ENCODE peak calls at places on chromosomes 12 and 14, in four cellular contexts. D is GM12878, S is HepG2, Y is SK-N-SH. O is an unnamed sample.

GRCh38 chr12:123705935-123706334 is 6.2 kb upstream of the ATP6V0A2 start:
- DNase-seq in D (no peak), S (peak), Y (peak), O (peak)

GRCh38 chr12:50224026-50224692 is 57.0 kb upstream of the CERS5 start:
- DNase-seq in D (no peak), S (peak), Y (no peak), O (no peak)

GRCh38 chr12:47834199-47835016 is 14.7 kb upstream of the HDAC7 start:
- DNase-seq in D (no peak), S (no peak), Y (no peak), O (peak)

GRCh38 chr14:57656853-57657252 is 163.2 kb upstream of the CCDC198 start:
- DNase-seq in D (no peak), S (no peak), Y (no peak), O (no peak)

GRCh38 chr14:102221026-102221425 is 81.3 kb downstream of the WDR20 start:
- DNase-seq in D (no peak), S (no peak), Y (no peak), O (no peak)

GRCh38 chr14:27608377-27608776 is 1010.5 kb upstream of the NOVA1 start:
- DNase-seq in D (no peak), S (no peak), Y (no peak), O (no peak)

GRCh38 chr14:63174760-63175191 is 29.5 kb upstream of the RHOJ start:
- DNase-seq in D (no peak), S (peak), Y (peak), O (peak)

GRCh38 chr12:88501976-88502938 is 78.0 kb downstream of the KITLG start:
- DNase-seq in D (no peak), S (no peak), Y (no peak), O (no peak)

GRCh38 chr12:130506844-130507243 is 169.2 kb downstream of the PIWIL1 start:
- DNase-seq in D (no peak), S (no peak), Y (no peak), O (peak)

GRCh38 chr14:94328196-94328595 is 5.1 kb upstream of the SERPINA6 start:
- DNase-seq in D (no peak), S (no peak), Y (no peak), O (no peak)

GRCh38 chr14:99174081-99174851 is 97.7 kb downstream of the BCL11B start:
- DNase-seq in D (no peak), S (no peak), Y (no peak), O (no peak)

GRCh38 chr12:79549531-79550271 is 141.1 kb downstream of the PAWR start:
- DNase-seq in D (no peak), S (peak), Y (no peak), O (no peak)

GRCh38 chr14:95727084-95727700 is 13.3 kb upstream of the TCL1A start:
- DNase-seq in D (no peak), S (no peak), Y (no peak), O (no peak)

GRCh38 chr14:104624939-104625338 is 20.4 kb upstream of the TMEM179 start:
- DNase-seq in D (no peak), S (no peak), Y (no peak), O (no peak)

GRCh38 chr14:36173161-36173560 is 3.4 kb downstream of the PTCSC3 start:
- DNase-seq in D (no peak), S (no peak), Y (no peak), O (no peak)

GRCh38 chr14:74302634-74303569 is at the start of gene ABCD4:
- DNase-seq in D (peak), S (peak), Y (peak), O (peak)

GRCh38 chr14:35408026-35408425 is 3.5 kb upstream of the NFKBIA start:
- DNase-seq in D (no peak), S (no peak), Y (no peak), O (no peak)

GRCh38 chr12:113955109-113955970 is 10.8 kb downstream of the RBM19 start:
- DNase-seq in D (no peak), S (peak), Y (peak), O (peak)

GRCh38 chr14:22159049-22159448 is 430.0 kb downstream of the DAD1 start:
- DNase-seq in D (no peak), S (no peak), Y (no peak), O (no peak)

GRCh38 chr12:121812320-121812871 is 8.6 kb downstream of the SETD1B start:
- DNase-seq in D (no peak), S (no peak), Y (peak), O (peak)

GRCh38 chr14:87131879-87132278 is 861.1 kb downstream of the GALC start:
- DNase-seq in D (no peak), S (no peak), Y (no peak), O (no peak)

GRCh38 chr12:4148418-4149056 is 125.0 kb upstream of the CCND2 start:
- DNase-seq in D (peak), S (no peak), Y (no peak), O (no peak)

GRCh38 chr14:94423465-94424056 is 29.0 kb downstream of the SERPINA11 start:
- DNase-seq in D (peak), S (peak), Y (peak), O (peak)

GRCh38 chr12:79634957-79635471 is 55.8 kb downstream of the PAWR start:
- DNase-seq in D (no peak), S (no peak), Y (no peak), O (no peak)

GRCh38 chr14:57870686-57871457 is 5.0 kb upstream of the SLC35F4 start:
- DNase-seq in D (no peak), S (no peak), Y (no peak), O (no peak)

GRCh38 chr14:38255673-38256357 is at the start of gene CLEC14A:
- DNase-seq in D (no peak), S (no peak), Y (no peak), O (no peak)

DNA sequence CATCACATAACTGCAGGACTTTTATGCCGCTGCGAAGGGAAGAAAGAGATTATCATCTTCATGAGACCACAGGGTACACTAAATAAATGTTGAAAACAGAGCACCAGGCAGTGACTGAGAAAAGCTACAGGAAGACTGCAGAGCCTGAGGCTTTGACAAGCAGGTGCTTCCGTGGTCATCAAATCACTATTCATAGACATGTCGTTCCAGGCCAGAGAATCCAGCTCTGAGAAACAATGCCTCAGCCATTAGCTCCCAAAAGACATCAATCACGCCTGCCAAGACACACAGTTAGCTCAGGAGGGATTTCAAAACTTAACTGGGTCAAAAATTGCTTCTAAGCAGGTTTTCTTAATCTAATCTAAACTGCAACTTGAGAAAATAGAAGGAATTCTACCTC is 47.2 kb upstream of the GARIN6 start:
- DNase-seq in D (peak), S (no peak), Y (no peak), O (no peak)
- TF ChIP-seq NFIC in D (peak), S (no peak), Y (no peak), O (no peak)

GRCh38 chr12:132056959-132057358 is 87.2 kb downstream of the DDX51 start:
- DNase-seq in D (no peak), S (no peak), Y (no peak), O (no peak)

GRCh38 chr12:132057691-132058090 is 86.4 kb downstream of the DDX51 start:
- DNase-seq in D (no peak), S (no peak), Y (no peak), O (no peak)

GRCh38 chr12:132055535-132056096 is 88.5 kb downstream of the DDX51 start:
- DNase-seq in D (no peak), S (no peak), Y (no peak), O (no peak)

GRCh38 chr12:132054983-132055382 is 89.1 kb downstream of the DDX51 start:
- DNase-seq in D (no peak), S (no peak), Y (no peak), O (no peak)

GRCh38 chr12:132056320-132056719 is 87.8 kb downstream of the DDX51 start:
- DNase-seq in D (no peak), S (no peak), Y (no peak), O (no peak)
- TF ChIP-seq NFIC in D (no peak), S (no peak), Y (no peak), O (no peak)

DNA sequence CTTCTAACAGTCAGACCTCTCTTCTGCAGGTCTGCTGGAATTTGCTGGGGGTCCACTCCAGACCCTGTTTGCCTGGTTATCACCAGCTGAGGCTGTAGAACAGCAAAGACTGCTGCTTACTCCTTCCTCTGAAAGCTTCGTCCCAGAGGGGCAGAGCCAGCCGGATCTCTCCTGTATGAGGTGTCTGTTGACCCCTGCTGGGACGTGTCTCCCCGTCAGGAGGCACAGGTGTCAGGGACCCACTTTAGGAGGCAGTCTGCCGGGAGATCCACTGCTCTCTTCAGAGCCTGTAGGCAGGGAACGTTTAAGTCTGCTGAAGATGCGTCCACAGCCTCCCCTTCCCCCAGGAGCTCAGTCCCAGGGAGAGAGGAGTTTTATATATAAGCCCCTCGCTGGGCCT is 125.1 kb downstream of the SOX5 start:
- DNase-seq in D (no peak), S (no peak), Y (no peak), O (no peak)
- TF ChIP-seq NFIC in D (no peak), S (no peak), Y (no peak), O (no peak)

GRCh38 chr12:77594386-77594785 is 236.3 kb upstream of the NAV3 start:
- DNase-seq in D (no peak), S (no peak), Y (no peak), O (no peak)
- TF ChIP-seq NFIC in D (no peak), S (no peak), Y (peak), O (no peak)

GRCh38 chr14:100535287-100536131 is 51.7 kb downstream of the BEGAIN start:
- DNase-seq in D (no peak), S (no peak), Y (peak), O (no peak)

GRCh38 chr14:100533647-100534485 is 53.4 kb downstream of the BEGAIN start:
- DNase-seq in D (no peak), S (no peak), Y (peak), O (no peak)

GRCh38 chr14:100532916-100533630 is 54.1 kb downstream of the BEGAIN start:
- DNase-seq in D (no peak), S (no peak), Y (peak), O (no peak)

GRCh38 chr14:100536141-100536540 is 51.1 kb downstream of the BEGAIN start:
- DNase-seq in D (no peak), S (no peak), Y (peak), O (no peak)

DNA sequence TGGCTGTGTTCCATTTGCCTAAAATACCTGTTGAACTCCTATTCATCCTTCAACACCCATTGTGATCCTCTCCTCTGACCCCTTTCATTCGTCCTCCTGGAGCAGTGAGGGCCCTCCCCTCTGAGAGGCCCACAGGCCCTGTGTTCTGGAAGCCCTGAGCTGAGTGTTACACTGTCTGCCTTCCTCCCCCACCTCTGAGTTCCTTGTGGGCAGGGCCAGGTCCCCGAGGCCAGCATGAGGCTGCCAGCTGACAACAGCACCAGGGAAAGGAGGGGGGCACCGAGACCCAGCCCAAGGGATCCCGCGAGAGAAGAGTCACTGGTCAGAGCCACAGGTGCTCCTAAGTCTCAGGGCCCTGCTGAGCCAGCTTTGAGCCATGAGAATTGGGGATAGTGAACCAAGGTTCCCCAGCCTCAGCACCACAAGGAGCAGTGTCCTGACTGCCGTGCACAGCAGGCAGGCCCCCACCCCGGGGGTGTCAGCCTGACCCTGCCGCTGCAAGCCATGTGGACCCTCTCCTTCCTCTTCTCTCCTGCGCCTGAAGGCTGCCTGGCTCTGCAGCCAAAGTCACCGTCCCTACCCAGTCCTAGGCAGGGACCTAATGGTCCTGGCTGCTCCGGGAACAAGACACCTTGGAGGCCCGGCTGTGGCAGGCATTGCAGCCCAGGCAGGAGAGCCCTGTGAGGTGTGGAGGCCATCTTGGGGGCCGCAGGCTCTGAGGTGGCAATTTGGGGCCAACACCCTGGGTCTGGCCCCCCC is 52.5 kb downstream of the BEGAIN start:
- DNase-seq in D (no peak), S (no peak), Y (peak), O (no peak)
- TF ChIP-seq NFIC in D (no peak), S (no peak), Y (no peak), O (no peak)

DNA sequence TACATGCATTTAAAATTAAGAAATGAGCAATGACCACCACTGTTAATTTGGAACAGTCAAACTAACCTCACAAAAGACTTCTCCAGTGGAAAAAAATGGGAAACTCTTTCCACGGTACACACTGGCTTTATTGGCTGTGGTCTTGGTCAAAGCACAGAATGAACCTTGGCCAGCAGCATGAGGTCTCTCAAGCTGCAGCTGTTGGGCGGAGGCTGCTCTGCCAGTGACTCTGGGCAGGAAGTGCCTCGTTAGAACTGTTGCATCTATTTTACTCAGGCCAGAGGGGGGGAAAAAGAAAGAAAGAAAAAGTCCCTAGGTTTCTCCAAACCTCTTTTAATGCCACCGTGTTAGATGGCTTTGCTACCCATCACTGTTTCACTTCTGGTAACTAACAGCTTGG is 279.8 kb upstream of the DIO2 start:
- DNase-seq in D (peak), S (peak), Y (no peak), O (no peak)
- TF ChIP-seq NFIC in D (no peak), S (no peak), Y (no peak), O (no peak)

GRCh38 chr14:92670177-92670576 is 78.2 kb downstream of the LGMN start:
- DNase-seq in D (no peak), S (no peak), Y (peak), O (no peak)
- TF ChIP-seq NFIC in D (no peak), S (no peak), Y (peak), O (no peak)

DNA sequence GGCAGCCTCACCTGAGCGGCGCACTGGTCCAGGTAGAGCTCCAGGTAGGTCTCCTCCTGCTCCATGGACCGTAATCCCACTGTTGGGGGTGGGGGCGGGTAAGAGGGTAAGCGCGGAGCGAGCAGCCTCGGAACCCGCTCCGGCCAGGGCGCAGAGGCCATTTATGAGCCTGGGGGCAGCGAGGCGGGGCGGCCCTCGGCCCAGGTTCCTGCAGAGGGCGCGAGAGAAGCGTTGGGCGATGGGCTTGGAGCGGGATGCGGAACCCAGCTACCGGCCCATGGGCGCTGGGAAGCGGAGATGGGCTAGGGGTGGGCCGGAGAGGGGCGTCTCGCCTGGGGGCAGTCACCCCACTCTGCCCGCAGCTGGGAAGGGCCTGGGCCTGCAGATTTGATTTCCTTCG is at the start of gene TBPL2:
- DNase-seq in D (no peak), S (no peak), Y (no peak), O (no peak)
- TF ChIP-seq NFIC in D (no peak), S (no peak), Y (no peak), O (no peak)

O was measured in K562.